ENCODE peak calls at places on chromosomes 7 and 10, in four cellular contexts. O is body of pancreas, Q is ovary, X is AML-193. U is an unnamed sample.
A peak's percentile ranks its signal among the peaks of the same experiment; 100 is the strongest.

GRCh38 chr7:27161721-27162547 is 3.4 kb downstream of the HOXA9 start:
- DNase-seq in O (no peak), Q (peak; percentile 30), X (no peak), U (no peak)

GRCh38 chr10:80697926-80698325 is 160.2 kb downstream of the SH2D4B start:
- DNase-seq in O (no peak), Q (no peak), X (no peak), U (no peak)

GRCh38 chr10:70600512-70601395 is 1.8 kb downstream of the PRF1 start:
- DNase-seq in O (no peak), Q (no peak), X (no peak), U (no peak)

GRCh38 chr10:45461034-45461433 is 87.0 kb downstream of the ALOX5 start:
- DNase-seq in O (peak; percentile 47), Q (no peak), X (no peak), U (no peak)

GRCh38 chr10:71564221-71564820 is 155.3 kb downstream of the C10orf105 start:
- DNase-seq in O (no peak), Q (no peak), X (no peak), U (no peak)

GRCh38 chr10:119384127-119384526 is 158.4 kb downstream of the RGS10 start:
- DNase-seq in O (no peak), Q (no peak), X (no peak), U (no peak)

GRCh38 chr10:103719036-103719435 is 136.3 kb downstream of the SH3PXD2A start:
- DNase-seq in O (no peak), Q (no peak), X (no peak), U (no peak)

GRCh38 chr7:2717293-2717904 is 29.4 kb downstream of the AMZ1 start:
- DNase-seq in O (peak; percentile 40), Q (peak; percentile 80), X (no peak), U (no peak)

GRCh38 chr7:83148776-83149175 is 13.9 kb downstream of the PCLO start:
- DNase-seq in O (no peak), Q (no peak), X (no peak), U (no peak)

GRCh38 chr7:119377-120163 is 72.8 kb upstream of the FAM20C start:
- DNase-seq in O (peak; percentile 60), Q (no peak), X (peak; percentile 64), U (no peak)

GRCh38 chr7:46633200-46633599 is 712.1 kb upstream of the IGFBP3 start:
- DNase-seq in O (no peak), Q (no peak), X (no peak), U (no peak)

GRCh38 chr7:141789917-141790316 is at the start of gene TAS2R5:
- DNase-seq in O (no peak), Q (no peak), X (no peak), U (no peak)

GRCh38 chr10:33252794-33253203 is 81.7 kb downstream of the NRP1 start:
- DNase-seq in O (no peak), Q (no peak), X (no peak), U (no peak)

GRCh38 chr10:88754272-88754671 is 5.5 kb upstream of the LIPN start:
- DNase-seq in O (no peak), Q (no peak), X (no peak), U (no peak)

GRCh38 chr7:3453398-3453797 is 152.3 kb downstream of the SDK1 start:
- DNase-seq in O (no peak), Q (no peak), X (no peak), U (no peak)

GRCh38 chr10:114632869-114633715 is 25.0 kb downstream of the ABLIM1 start:
- DNase-seq in O (peak; percentile 31), Q (peak; percentile 52), X (no peak), U (no peak)

GRCh38 chr7:143120696-143121405 is 11.0 kb upstream of the PIP start:
- DNase-seq in O (no peak), Q (no peak), X (no peak), U (no peak)

GRCh38 chr7:54841772-54842707 is 83.0 kb upstream of the SEC61G start:
- DNase-seq in O (peak; percentile 46), Q (peak; percentile 61), X (no peak), U (no peak)

GRCh38 chr7:82343-83155 is 109.8 kb upstream of the FAM20C start:
- DNase-seq in O (peak; percentile 74), Q (no peak), X (no peak), U (no peak)

GRCh38 chr7:66631471-66631870 is 2.8 kb downstream of the KCTD7 start:
- DNase-seq in O (no peak), Q (no peak), X (peak; percentile 75), U (no peak)

GRCh38 chr7:2193575-2194305 is 39.0 kb downstream of the MAD1L1 start:
- DNase-seq in O (no peak), Q (no peak), X (no peak), U (no peak)

GRCh38 chr10:72557362-72557761 is 68.5 kb downstream of the MICU1 start:
- DNase-seq in O (no peak), Q (no peak), X (no peak), U (no peak)

GRCh38 chr10:72310241-72310633 is 36.5 kb downstream of the DDIT4 start:
- DNase-seq in O (no peak), Q (peak; percentile 51), X (no peak), U (no peak)

GRCh38 chr7:133512560-133512959 is 259.7 kb downstream of the EXOC4 start:
- DNase-seq in O (no peak), Q (no peak), X (no peak), U (no peak)

GRCh38 chr10:120420421-120420820 is 36.6 kb upstream of the PLPP4 start:
- DNase-seq in O (no peak), Q (no peak), X (no peak), U (no peak)

GRCh38 chr10:11086177-11086576 is 68.5 kb downstream of the CELF2 start:
- DNase-seq in O (no peak), Q (peak; percentile 62), X (no peak), U (no peak)

GRCh38 chr10:110268931-110269640 is 35.6 kb downstream of the SMNDC1 start:
- DNase-seq in O (peak; percentile 10), Q (no peak), X (no peak), U (no peak)

GRCh38 chr7:114949227-114949626 is 27.3 kb downstream of the MDFIC start:
- DNase-seq in O (no peak), Q (no peak), X (no peak), U (no peak)

GRCh38 chr10:103967433-103968142 is 648 bp downstream of the SLK start:
- DNase-seq in O (peak; percentile 18), Q (no peak), X (peak; percentile 29), U (no peak)

GRCh38 chr7:43148161-43148731 is 35.8 kb downstream of the HECW1 start:
- DNase-seq in O (no peak), Q (no peak), X (no peak), U (no peak)

U was measured in SIG-M5.